ENCODE peak calls at places on chromosomes 2 and 18, in six cellular contexts. X is IMR-90, U is trophoblast cell, P is mesendoderm, S is mesenchymal stem cell, D is H9. Y is an unnamed sample.

GRCh38 chr2:102185347-102185746 is 1.5 kb upstream of the IL1RL2 start:
- DNase-seq in X (no peak), U (no peak), P (no peak), S (no peak), D (no peak), Y (no peak)

GRCh38 chr2:20242727-20243377 is 17.9 kb upstream of the SDC1 start:
- DNase-seq in X (no peak), U (peak), P (peak), S (no peak), D (peak), Y (no peak)

GRCh38 chr18:48545690-48546365 is 7.0 kb downstream of the CTIF start:
- DNase-seq in X (peak), U (peak), P (peak), S (peak), D (peak), Y (peak)

GRCh38 chr2:30361751-30362394 is 85.2 kb upstream of the LCLAT1 start:
- DNase-seq in X (no peak), U (peak), P (no peak), S (no peak), D (peak), Y (no peak)

GRCh38 chr2:177295479-177295878 is 31.0 kb upstream of the NFE2L2 start:
- DNase-seq in X (peak), U (no peak), P (no peak), S (peak), D (no peak), Y (no peak)

GRCh38 chr2:6824962-6825361 is 40.7 kb downstream of the CMPK2 start:
- DNase-seq in X (peak), U (peak), P (peak), S (peak), D (no peak), Y (no peak)

GRCh38 chr18:23580677-23581367 is 5.5 kb downstream of the NPC1 start:
- DNase-seq in X (peak), U (peak), P (no peak), S (peak), D (no peak), Y (no peak)

GRCh38 chr2:47323009-47323821 is 79.7 kb upstream of the MSH2 start:
- DNase-seq in X (peak), U (peak), P (peak), S (peak), D (peak), Y (peak)

GRCh38 chr18:52682260-52682659 is 342.3 kb downstream of the DCC start:
- DNase-seq in X (no peak), U (no peak), P (peak), S (no peak), D (peak), Y (no peak)

GRCh38 chr2:29259221-29259620 is 144.0 kb downstream of the CLIP4 start:
- DNase-seq in X (peak), U (no peak), P (no peak), S (no peak), D (no peak), Y (no peak)

GRCh38 chr2:100320547-100321180 is 1.6 kb downstream of the LONRF2 start:
- DNase-seq in X (no peak), U (no peak), P (no peak), S (no peak), D (no peak), Y (no peak)

GRCh38 chr2:240927390-240927781 is 21.2 kb downstream of the CROCC2 start:
- DNase-seq in X (no peak), U (no peak), P (no peak), S (no peak), D (no peak), Y (no peak)

GRCh38 chr2:16051046-16051489 is 110.7 kb downstream of the MYCN start:
- DNase-seq in X (no peak), U (no peak), P (no peak), S (no peak), D (no peak), Y (no peak)

GRCh38 chr18:47087676-47088075 is 52.3 kb upstream of the ELOA2 start:
- DNase-seq in X (no peak), U (no peak), P (no peak), S (no peak), D (no peak), Y (no peak)

GRCh38 chr2:181117176-181117925 is 136.9 kb downstream of the UBE2E3 start:
- DNase-seq in X (no peak), U (no peak), P (no peak), S (no peak), D (no peak), Y (no peak)

GRCh38 chr2:9983413-9984216 is 32.1 kb downstream of the GRHL1 start:
- DNase-seq in X (peak), U (peak), P (no peak), S (no peak), D (no peak), Y (no peak)

GRCh38 chr18:36078751-36079529 is 11.6 kb upstream of the RPRD1A start:
- DNase-seq in X (peak), U (peak), P (no peak), S (peak), D (no peak), Y (no peak)

GRCh38 chr2:49207204-49207603 is 52.9 kb upstream of the FSHR start:
- DNase-seq in X (no peak), U (no peak), P (peak), S (no peak), D (no peak), Y (no peak)

GRCh38 chr2:49210191-49210590 is 55.9 kb upstream of the FSHR start:
- DNase-seq in X (no peak), U (no peak), P (peak), S (no peak), D (peak), Y (no peak)
- H2BK5ac ChIP-seq in X (no peak), U (no peak), P (no peak), S (no peak), D (no peak), Y (no peak)

DNA sequence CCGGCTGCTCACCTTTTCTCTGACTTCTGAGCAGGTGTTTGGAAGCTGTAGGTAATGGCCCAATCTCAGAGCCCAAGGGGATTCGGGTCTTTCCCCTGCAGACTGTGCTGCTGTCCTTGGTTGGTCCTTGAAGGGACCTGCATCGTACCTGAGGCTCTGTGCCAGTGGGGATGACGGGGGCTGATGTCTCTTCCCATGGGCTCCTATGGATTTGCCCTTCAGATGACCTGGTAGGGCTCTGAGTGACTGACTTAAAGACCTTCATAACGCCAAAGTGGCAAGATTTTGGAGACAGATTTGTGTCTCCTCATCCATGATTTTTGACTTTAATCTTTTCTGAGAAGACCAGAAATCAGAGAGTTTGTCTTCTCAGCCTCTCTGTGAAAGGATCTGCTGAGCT is 166.1 kb downstream of the FAM210A start:
- DNase-seq in X (no peak), U (no peak), P (no peak), S (no peak), D (no peak), Y (no peak)
- H2BK5ac ChIP-seq in X (no peak), U (no peak), P (no peak), S (no peak), D (no peak), Y (no peak)

DNA sequence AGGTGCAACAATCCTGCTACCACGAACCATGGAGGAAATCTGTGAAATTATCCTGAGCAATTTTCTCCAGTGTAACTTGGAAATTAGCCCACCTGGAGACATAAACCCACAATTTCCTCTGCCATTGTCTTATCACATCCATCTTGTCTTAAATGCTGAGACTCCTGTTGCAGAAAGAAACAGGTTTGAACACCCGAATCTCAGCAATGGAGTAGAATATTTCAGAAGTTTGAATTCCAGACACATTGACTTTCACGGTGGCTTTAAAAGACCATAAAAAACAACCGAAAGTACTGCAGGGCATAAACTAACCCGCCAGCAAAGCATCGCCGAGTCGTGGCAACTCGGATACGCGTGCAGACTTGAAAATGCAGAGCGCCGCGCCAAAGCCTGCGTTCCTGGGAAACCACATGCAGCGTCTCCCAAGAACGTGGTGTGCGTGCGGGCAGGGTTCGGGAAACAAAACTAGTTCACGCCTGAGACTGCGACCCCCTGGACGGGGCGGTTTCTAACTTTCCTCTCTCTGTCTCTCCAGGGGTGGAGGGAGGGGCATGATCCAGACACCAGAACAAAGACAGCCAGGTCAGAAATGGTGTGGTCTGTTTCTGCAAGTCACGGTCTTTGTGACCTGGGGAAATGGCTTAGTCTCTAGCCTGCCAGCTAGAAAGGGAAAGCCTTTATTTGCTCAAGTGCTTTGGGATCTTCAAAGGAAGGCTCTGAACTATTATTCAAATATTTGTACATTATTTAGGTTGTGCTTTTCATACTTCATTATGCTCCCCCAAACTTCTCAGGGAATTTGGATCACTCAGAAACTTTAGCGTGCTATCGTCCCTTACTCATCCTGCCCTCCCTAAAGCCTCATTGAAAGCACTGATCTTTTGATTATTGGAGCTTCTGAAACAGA is 26.9 kb upstream of the KCTD1 start:
- DNase-seq in X (peak), U (peak), P (peak), S (peak), D (peak), Y (peak)
- H2BK5ac ChIP-seq in X (no peak), U (no peak), P (no peak), S (peak), D (no peak), Y (no peak)

GRCh38 chr2:130385709-130386108 is 29.9 kb downstream of the PTPN18 start:
- DNase-seq in X (no peak), U (no peak), P (no peak), S (no peak), D (no peak), Y (no peak)
- H2BK5ac ChIP-seq in X (no peak), U (no peak), P (no peak), S (no peak), D (no peak), Y (no peak)